ENCODE peak calls at places on chromosome 4, in six cellular contexts. V is neural crest cell, S is AG09309, I is BJ, M is fibroblast of lung, L is progenitor cell of endocrine pancreas. E is an unnamed sample.
A peak's percentile ranks its signal among the peaks of the same experiment; 100 is the strongest.

GRCh38 chr4:13535118-13535517 is 9.2 kb downstream of the NKX3-2 start:
- DNase-seq in M (no peak), V (no peak), S (no peak), L (no peak), I (no peak), E (no peak)

GRCh38 chr4:29033703-29034102 is 1686.5 kb upstream of the PCDH7 start:
- DNase-seq in S (no peak), V (no peak), L (no peak), M (no peak), I (no peak), E (no peak)

GRCh38 chr4:113827285-113827684 is 65.7 kb upstream of the CAMK2D start:
- DNase-seq in I (no peak), V (no peak), L (no peak), M (peak; percentile 80), S (no peak), E (peak; percentile 71)

GRCh38 chr4:143025111-143025704 is 159.5 kb upstream of the USP38 start:
- DNase-seq in V (no peak), L (no peak), S (peak; percentile 20), M (peak; percentile 68), I (peak; percentile 18), E (peak; percentile 53)

GRCh38 chr4:182448281-182449151 is 205.3 kb downstream of the TENM3 start:
- DNase-seq in L (peak; percentile 82), I (peak; percentile 40), M (peak; percentile 96), V (peak; percentile 77), S (peak; percentile 74), E (peak; percentile 90)

GRCh38 chr4:25466966-25467697 is 90.1 kb downstream of the ANAPC4 start:
- DNase-seq in V (no peak), M (peak; percentile 19), I (no peak), L (no peak), S (no peak), E (peak; percentile 6)

GRCh38 chr4:118729287-118730286 is 44.4 kb downstream of the METTL14 start:
- DNase-seq in L (no peak), I (peak; percentile 31), V (no peak), S (peak; percentile 27), M (peak; percentile 82), E (peak; percentile 73)

GRCh38 chr4:75630174-75630931 is at the start of gene CDKL2:
- DNase-seq in V (peak; percentile 73), M (peak; percentile 58), S (no peak), I (no peak), L (peak; percentile 85), E (peak; percentile 36)

GRCh38 chr4:15971068-15971801 is 8.3 kb upstream of the FGFBP2 start:
- DNase-seq in M (no peak), V (no peak), L (no peak), S (no peak), I (no peak), E (no peak)

GRCh38 chr4:88616275-88616996 is 24.2 kb downstream of the HERC3 start:
- DNase-seq in M (peak; percentile 93), L (no peak), I (peak; percentile 78), V (no peak), S (peak; percentile 92), E (peak; percentile 93)

GRCh38 chr4:19739101-19739651 is 512.5 kb upstream of the SLIT2 start:
- DNase-seq in S (peak; percentile 47), L (no peak), I (peak; percentile 37), V (no peak), M (peak; percentile 95), E (peak; percentile 95)

DNA sequence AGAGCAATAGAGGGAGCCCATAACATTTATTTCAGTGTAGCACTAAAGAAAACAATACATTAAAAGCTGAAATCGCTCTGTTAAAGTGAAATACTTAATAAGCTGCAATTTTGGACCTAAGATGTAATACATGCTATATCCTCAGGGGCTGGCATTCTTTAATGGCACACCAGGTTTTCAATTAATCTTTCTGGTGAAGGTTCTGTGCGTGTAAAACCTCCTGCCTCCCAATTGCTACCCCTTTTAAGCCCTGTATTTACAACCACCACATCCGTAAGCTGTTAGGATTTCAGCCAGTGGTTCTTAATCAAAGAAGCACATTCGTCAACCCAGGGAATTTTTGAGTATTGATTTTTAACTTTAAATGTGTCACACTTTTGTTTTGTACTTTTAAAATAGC is 7.6 kb upstream of the COMMD8 start:
- DNase-seq in I (no peak), M (peak; percentile 25), L (no peak), S (no peak), V (no peak), E (peak; percentile 19)
- TF ChIP-seq CTCF in I (no peak), M (no peak), L (no peak), S (no peak), V (peak; percentile 21), E (peak; percentile 3)

DNA sequence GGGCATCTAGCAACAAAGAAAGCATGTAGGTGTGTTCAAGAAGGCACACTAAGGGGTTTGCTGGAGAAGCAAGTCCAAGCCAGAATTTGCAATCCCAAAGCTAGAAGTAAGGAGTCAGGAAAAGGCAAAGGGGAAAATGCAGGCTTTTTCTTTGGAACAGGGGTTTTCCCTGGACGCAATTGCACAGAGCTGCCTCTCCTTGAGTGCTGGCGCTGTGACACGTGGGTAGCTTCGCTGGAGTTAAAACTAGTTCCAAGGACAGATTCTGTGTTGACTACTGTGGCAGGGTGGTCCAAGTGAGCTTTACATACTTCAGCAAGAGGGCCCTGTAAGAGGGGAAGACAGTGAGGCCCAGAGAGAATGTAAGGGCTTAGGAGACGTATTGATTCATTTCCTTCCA is 277.1 kb downstream of the ADGRA3 start:
- DNase-seq in S (no peak), L (no peak), I (no peak), M (no peak), V (no peak), E (no peak)
- TF ChIP-seq CTCF in S (peak; percentile 35), L (peak; percentile 51), I (no peak), M (peak; percentile 28), V (peak; percentile 38), E (no peak)

DNA sequence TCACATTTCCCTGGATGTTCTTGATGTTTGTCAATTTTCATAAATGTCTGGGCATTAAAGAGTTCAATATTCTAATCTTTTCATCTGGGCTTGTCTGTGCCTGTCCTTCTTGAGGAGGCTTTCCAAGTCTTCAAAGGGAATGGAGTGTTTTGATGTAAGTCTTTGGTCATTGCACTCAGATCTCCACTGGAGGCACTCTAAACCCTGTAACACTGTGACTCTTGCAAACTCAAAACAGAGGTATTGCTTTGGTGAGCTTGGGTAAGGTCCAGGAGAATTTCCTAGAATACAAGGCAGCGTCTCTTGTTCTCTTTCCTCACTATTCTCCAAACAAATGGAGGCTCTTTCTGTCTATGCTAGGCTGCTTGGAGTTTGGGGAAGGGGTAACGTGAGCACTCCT is 1118.1 kb upstream of the PABPC4L start:
- DNase-seq in V (no peak), M (no peak), L (no peak), I (no peak), S (no peak), E (no peak)
- TF ChIP-seq CTCF in V (no peak), M (peak; percentile 14), L (no peak), I (no peak), S (no peak), E (no peak)

GRCh38 chr4:164012396-164013027 is 518.0 kb downstream of the TMA16 start:
- DNase-seq in M (peak; percentile 34), L (peak; percentile 41), V (peak; percentile 50), I (no peak), S (no peak), E (peak; percentile 20)
- TF ChIP-seq CTCF in M (peak; percentile 87), L (peak; percentile 91), V (peak; percentile 79), I (no peak), S (no peak), E (peak; percentile 54)

GRCh38 chr4:115215935-115216334 is 102.5 kb upstream of the NDST4 start:
- DNase-seq in S (no peak), L (no peak), I (no peak), M (no peak), V (no peak), E (no peak)
- TF ChIP-seq CTCF in S (no peak), L (no peak), I (no peak), M (no peak), V (no peak), E (no peak)

GRCh38 chr4:165865995-165866650 is 6.9 kb upstream of the TLL1 start:
- DNase-seq in S (no peak), L (no peak), M (no peak), I (no peak), V (no peak), E (no peak)
- TF ChIP-seq CTCF in S (no peak), L (no peak), M (no peak), I (no peak), V (no peak), E (no peak)

GRCh38 chr4:122224348-122224747 is 72.2 kb downstream of the BLTP1 start:
- DNase-seq in V (peak; percentile 11), S (no peak), L (no peak), I (no peak), M (peak; percentile 3), E (no peak)
- TF ChIP-seq CTCF in V (peak; percentile 28), S (peak; percentile 30), L (peak; percentile 40), I (peak; percentile 27), M (peak; percentile 53), E (peak; percentile 32)

E was measured in astrocyte.